ENCODE peak calls at places on chromosome X, in seven cellular contexts. N is RKO, C is EL, I is activated T-cell treated with anti-CD3 and anti-CD28 coated beads for 48 hours, X is T-helper 1 cell, P is hypothalamus, Z is NCI-H460. R is an unnamed sample.

GRCh38 chrX:46686003-46686645 is 72.8 kb downstream of the SLC9A7 start:
- DNase-seq in N (peak), C (peak), I (no peak), X (peak), P (no peak), Z (peak), R (no peak)

GRCh38 chrX:6777211-6778002 is 242.5 kb upstream of the VCX3A start:
- DNase-seq in N (no peak), C (no peak), I (no peak), X (no peak), P (no peak), Z (no peak), R (no peak)

GRCh38 chrX:118807151-118808017 is 16.2 kb upstream of the ZCCHC12 start:
- DNase-seq in N (peak), C (peak), I (peak), X (peak), P (no peak), Z (peak), R (peak)

GRCh38 chrX:15418707-15419181 is 34.5 kb upstream of the VEGFD start:
- DNase-seq in N (no peak), C (no peak), I (no peak), X (no peak), P (no peak), Z (no peak), R (no peak)

GRCh38 chrX:74065831-74066390 is 238.1 kb upstream of the ZCCHC13 start:
- DNase-seq in N (no peak), C (no peak), I (no peak), X (no peak), P (no peak), Z (no peak), R (no peak)

GRCh38 chrX:14028473-14028872 is 1.2 kb downstream of the GEMIN8 start:
- DNase-seq in N (no peak), C (no peak), I (no peak), X (peak), P (no peak), Z (no peak), R (no peak)

GRCh38 chrX:78019586-78020483 is 50.4 kb upstream of the PGAM4 start:
- DNase-seq in N (no peak), C (no peak), I (no peak), X (no peak), P (no peak), Z (no peak), R (no peak)

GRCh38 chrX:125203737-125204578 is 115.7 kb upstream of the TEX13C start:
- DNase-seq in N (no peak), C (no peak), I (no peak), X (peak), P (peak), Z (peak), R (peak)

GRCh38 chrX:117538441-117539418 is 577.9 kb downstream of the KLHL13 start:
- DNase-seq in N (no peak), C (no peak), I (no peak), X (no peak), P (no peak), Z (no peak), R (no peak)

GRCh38 chrX:13091111-13091765 is 46.8 kb upstream of the FAM9C start:
- DNase-seq in N (no peak), C (no peak), I (no peak), X (peak), P (no peak), Z (no peak), R (no peak)

GRCh38 chrX:154321624-154322023 is 26.0 kb downstream of the TKTL1 start:
- DNase-seq in N (no peak), C (no peak), I (no peak), X (no peak), P (no peak), Z (peak), R (no peak)

GRCh38 chrX:27890611-27891010 is 82.8 kb downstream of the MAGEB10 start:
- DNase-seq in N (peak), C (peak), I (no peak), X (no peak), P (no peak), Z (peak), R (no peak)

GRCh38 chrX:153925739-153926593 is at the start of gene ARHGAP4:
- DNase-seq in N (no peak), C (no peak), I (peak), X (peak), P (no peak), Z (peak), R (no peak)

GRCh38 chrX:40207626-40208025 is 109.9 kb upstream of the BCOR start:
- DNase-seq in N (peak), C (peak), I (peak), X (peak), P (no peak), Z (no peak), R (no peak)

GRCh38 chrX:53481816-53482485 is 47.8 kb upstream of the HSD17B10 start:
- DNase-seq in N (peak), C (peak), I (peak), X (peak), P (peak), Z (peak), R (no peak)

GRCh38 chrX:72621619-72622485 is 49.2 kb upstream of the HDAC8 start:
- DNase-seq in N (peak), C (peak), I (no peak), X (peak), P (no peak), Z (peak), R (no peak)

GRCh38 chrX:2689773-2690666 is 1.1 kb upstream of the CD99 start:
- DNase-seq in N (no peak), C (no peak), I (no peak), X (no peak), P (no peak), Z (no peak), R (peak)

GRCh38 chrX:135484636-135485289 is 35.7 kb upstream of the INTS6L start:
- DNase-seq in N (peak), C (peak), I (no peak), X (peak), P (no peak), Z (peak), R (no peak)

GRCh38 chrX:20418379-20418778 is 151.7 kb upstream of the RPS6KA3 start:
- DNase-seq in N (no peak), C (no peak), I (no peak), X (no peak), P (no peak), Z (no peak), R (no peak)

GRCh38 chrX:40154229-40154852 is 56.6 kb upstream of the BCOR start:
- DNase-seq in N (peak), C (peak), I (no peak), X (no peak), P (no peak), Z (no peak), R (peak)

GRCh38 chrX:101037231-101037630 is 14.7 kb downstream of the TRMT2B start:
- DNase-seq in N (no peak), C (no peak), I (no peak), X (no peak), P (no peak), Z (no peak), R (no peak)

GRCh38 chrX:41333744-41333993 is 293 bp upstream of the DDX3X start:
- DNase-seq in N (peak), C (peak), I (no peak), X (peak), P (peak), Z (peak), R (no peak)

GRCh38 chrX:150897371-150898319 is 823 bp downstream of the CD99L2 start:
- DNase-seq in N (peak), C (peak), I (peak), X (peak), P (no peak), Z (no peak), R (no peak)

GRCh38 chrX:24014388-24015018 is 12.5 kb downstream of the KLHL15 start:
- DNase-seq in N (no peak), C (no peak), I (peak), X (peak), P (no peak), Z (no peak), R (no peak)

GRCh38 chrX:24862343-24862742 is 153.4 kb downstream of the ARX start:
- DNase-seq in N (no peak), C (no peak), I (no peak), X (no peak), P (no peak), Z (peak), R (no peak)

R was measured in right cardiac atrium.